ENCODE peak calls at places on chromosomes 2 and 18, in five cellular contexts. K, V, F, R and N are unnamed samples.

GRCh38 chr2:112488201-112488600 is 6.2 kb downstream of the TTL start:
- DNase-seq in K (no peak), V (no peak), F (no peak), R (no peak), N (no peak)

GRCh38 chr2:47008381-47009280 is 93.0 kb upstream of the MCFD2 start:
- DNase-seq in K (peak), V (no peak), F (no peak), R (no peak), N (no peak)

GRCh38 chr2:79831919-79832318 is 319.1 kb downstream of the CTNNA2 start:
- DNase-seq in K (no peak), V (no peak), F (no peak), R (no peak), N (no peak)

GRCh38 chr2:6896930-6897759 is 19.6 kb downstream of the RSAD2 start:
- DNase-seq in K (no peak), V (no peak), F (no peak), R (no peak), N (peak)

GRCh38 chr2:9778012-9778411 is 65.3 kb upstream of the TAF1B start:
- DNase-seq in K (no peak), V (no peak), F (no peak), R (no peak), N (no peak)

GRCh38 chr2:42164046-42164445 is 5.1 kb upstream of the EML4 start:
- DNase-seq in K (no peak), V (no peak), F (no peak), R (no peak), N (no peak)

GRCh38 chr2:103660947-103661346 is 899.1 kb downstream of the TMEM182 start:
- DNase-seq in K (no peak), V (no peak), F (no peak), R (no peak), N (no peak)

GRCh38 chr18:72868666-72869661 is 1.2 kb upstream of the NETO1 start:
- DNase-seq in K (no peak), V (no peak), F (peak), R (no peak), N (no peak)

GRCh38 chr2:42929985-42930581 is 137.7 kb upstream of the HAAO start:
- DNase-seq in K (no peak), V (no peak), F (no peak), R (no peak), N (no peak)

GRCh38 chr2:167508709-167509108 is 620.4 kb downstream of the XIRP2 start:
- DNase-seq in K (no peak), V (no peak), F (no peak), R (no peak), N (no peak)

GRCh38 chr2:105853354-105854088 is 108.8 kb downstream of the NCK2 start:
- DNase-seq in K (no peak), V (no peak), F (no peak), R (no peak), N (no peak)

GRCh38 chr2:168311265-168311925 is 64.0 kb upstream of the STK39 start:
- DNase-seq in K (no peak), V (no peak), F (no peak), R (no peak), N (no peak)

GRCh38 chr2:64869126-64869525 is 120.1 kb upstream of the SLC1A4 start:
- DNase-seq in K (no peak), V (no peak), F (no peak), R (no peak), N (no peak)

GRCh38 chr2:109164739-109165221 is 35.8 kb downstream of the SH3RF3 start:
- DNase-seq in K (no peak), V (no peak), F (no peak), R (no peak), N (no peak)

GRCh38 chr18:26073742-26074141 is 16.7 kb downstream of the SS18 start:
- DNase-seq in K (no peak), V (no peak), F (no peak), R (no peak), N (no peak)

GRCh38 chr2:207258191-207258991 is 92.6 kb upstream of the KLF7 start:
- DNase-seq in K (peak), V (peak), F (no peak), R (no peak), N (no peak)

GRCh38 chr18:58645398-58645797 is 16.5 kb upstream of the ALPK2 start:
- DNase-seq in K (no peak), V (no peak), F (no peak), R (no peak), N (no peak)

GRCh38 chr2:216490061-216490460 is 8.6 kb upstream of the RPL37A start:
- DNase-seq in K (no peak), V (peak), F (no peak), R (no peak), N (no peak)

GRCh38 chr18:10010611-10011015 is 96.8 kb downstream of the VAPA start:
- DNase-seq in K (peak), V (no peak), F (peak), R (no peak), N (no peak)

GRCh38 chr2:130825231-130825971 is 11.3 kb upstream of the ARHGEF4 start:
- DNase-seq in K (no peak), V (no peak), F (no peak), R (no peak), N (no peak)

GRCh38 chr2:138475394-138475793 is 26.2 kb upstream of the SPOPL start:
- DNase-seq in K (no peak), V (no peak), F (no peak), R (no peak), N (no peak)

GRCh38 chr18:23967321-23968089 is 47.0 kb upstream of the TTC39C start:
- DNase-seq in K (no peak), V (no peak), F (no peak), R (no peak), N (peak)

GRCh38 chr2:72326759-72327158 is 179.1 kb upstream of the CYP26B1 start:
- DNase-seq in K (no peak), V (no peak), F (no peak), R (no peak), N (no peak)

GRCh38 chr2:135021618-135022017 is 25.6 kb downstream of the MAP3K19 start:
- DNase-seq in K (no peak), V (no peak), F (no peak), R (no peak), N (no peak)

GRCh38 chr2:96531872-96532505 is 4.6 kb upstream of the ARID5A start:
- DNase-seq in K (peak), V (peak), F (peak), R (peak), N (no peak)

GRCh38 chr2:5995832-5996231 is 303.6 kb downstream of the SOX11 start:
- DNase-seq in K (no peak), V (no peak), F (no peak), R (no peak), N (no peak)

GRCh38 chr2:66684289-66684688 is 249.4 kb downstream of the MEIS1 start:
- DNase-seq in K (no peak), V (no peak), F (no peak), R (no peak), N (no peak)